ENCODE peak calls at places on chromosomes 7 and 10, in seven cellular contexts. S, K, L, I, G, U and O are unnamed samples.

GRCh38 chr7:110065112-110065511 is 1025.8 kb upstream of the LRRN3 start:
- DNase-seq in S (no peak), K (no peak), L (no peak), I (no peak), G (no peak), U (no peak), O (no peak)

GRCh38 chr10:109922976-109923921 is at the start of gene XPNPEP1:
- DNase-seq in S (peak), K (peak), L (peak), I (peak), G (peak), U (peak), O (no peak)

GRCh38 chr7:28647076-28647421 is 234.7 kb downstream of the CREB5 start:
- DNase-seq in S (no peak), K (no peak), L (no peak), I (no peak), G (no peak), U (no peak), O (no peak)

GRCh38 chr7:127885843-127886242 is 145.4 kb downstream of the LRRC4 start:
- DNase-seq in S (no peak), K (no peak), L (no peak), I (no peak), G (peak), U (no peak), O (no peak)

GRCh38 chr7:5284304-5285281 is 1.9 kb downstream of the SLC29A4 start:
- DNase-seq in S (peak), K (peak), L (peak), I (peak), G (peak), U (peak), O (no peak)

GRCh38 chr7:4642468-4643203 is 39.5 kb upstream of the FOXK1 start:
- DNase-seq in S (no peak), K (no peak), L (no peak), I (no peak), G (no peak), U (no peak), O (no peak)

GRCh38 chr7:117857718-117858117 is 15.5 kb downstream of the CTTNBP2 start:
- DNase-seq in S (no peak), K (no peak), L (no peak), I (no peak), G (no peak), U (no peak), O (no peak)

GRCh38 chr7:25862993-25863726 is 288.8 kb upstream of the NFE2L3 start:
- DNase-seq in S (no peak), K (no peak), L (no peak), I (no peak), G (no peak), U (no peak), O (no peak)

GRCh38 chr10:70617798-70618568 is 15.4 kb upstream of the PRF1 start:
- DNase-seq in S (no peak), K (no peak), L (no peak), I (no peak), G (no peak), U (no peak), O (no peak)

GRCh38 chr7:71343039-71343438 is 211.1 kb downstream of the GALNT17 start:
- DNase-seq in S (no peak), K (no peak), L (no peak), I (no peak), G (no peak), U (no peak), O (no peak)

GRCh38 chr10:119029613-119030420 is at the start of gene NANOS1:
- DNase-seq in S (peak), K (no peak), L (no peak), I (no peak), G (peak), U (peak), O (no peak)

GRCh38 chr10:30154561-30154960 is 95.2 kb upstream of the JCAD start:
- DNase-seq in S (no peak), K (no peak), L (no peak), I (no peak), G (no peak), U (no peak), O (no peak)

GRCh38 chr10:86400705-86401587 is 34.4 kb upstream of the GRID1 start:
- DNase-seq in S (peak), K (peak), L (peak), I (no peak), G (no peak), U (peak), O (no peak)

GRCh38 chr10:29807407-29807806 is 172.6 kb upstream of the SVIL start:
- DNase-seq in S (peak), K (no peak), L (no peak), I (no peak), G (no peak), U (no peak), O (peak)

GRCh38 chr7:13169356-13169755 is 481.9 kb downstream of the ARL4A start:
- DNase-seq in S (no peak), K (no peak), L (no peak), I (no peak), G (no peak), U (no peak), O (no peak)

GRCh38 chr10:97332586-97333350 is 1.8 kb downstream of the FRAT2 start:
- DNase-seq in S (no peak), K (peak), L (no peak), I (peak), G (peak), U (peak), O (peak)

GRCh38 chr7:116496653-116497052 is 2.9 kb upstream of the CAV2 start:
- DNase-seq in S (no peak), K (no peak), L (no peak), I (no peak), G (no peak), U (no peak), O (no peak)

GRCh38 chr7:142196066-142196840 is 61.6 kb downstream of the PRSS58 start:
- DNase-seq in S (no peak), K (no peak), L (no peak), I (no peak), G (no peak), U (no peak), O (no peak)

GRCh38 chr10:115710136-115710535 is 562.9 kb downstream of the GFRA1 start:
- DNase-seq in S (no peak), K (no peak), L (no peak), I (no peak), G (no peak), U (no peak), O (no peak)

GRCh38 chr7:129262333-129262732 is 37.5 kb downstream of the AHCYL2 start:
- DNase-seq in S (no peak), K (no peak), L (no peak), I (no peak), G (no peak), U (no peak), O (no peak)

GRCh38 chr7:657565-658119 is 68.9 kb upstream of the DNAAF5 start:
- DNase-seq in S (no peak), K (no peak), L (no peak), I (peak), G (no peak), U (no peak), O (no peak)

GRCh38 chr7:118057404-118057803 is 126.6 kb upstream of the LSM8 start:
- DNase-seq in S (no peak), K (no peak), L (no peak), I (no peak), G (no peak), U (no peak), O (no peak)

GRCh38 chr10:3783721-3784432 is 1.1 kb downstream of the KLF6 start:
- DNase-seq in S (no peak), K (peak), L (no peak), I (peak), G (peak), U (peak), O (no peak)

GRCh38 chr7:155470686-155471638 is 13.0 kb downstream of the EN2 start:
- DNase-seq in S (no peak), K (no peak), L (no peak), I (no peak), G (no peak), U (peak), O (no peak)

GRCh38 chr10:97494863-97495506 is 3.2 kb downstream of the MMS19 start:
- DNase-seq in S (no peak), K (no peak), L (no peak), I (no peak), G (no peak), U (peak), O (no peak)

GRCh38 chr7:21361413-21362130 is 66.3 kb upstream of the SP4 start:
- DNase-seq in S (no peak), K (peak), L (no peak), I (no peak), G (no peak), U (no peak), O (no peak)

GRCh38 chr7:7969306-7970112 is 913 bp downstream of the GLCCI1 start:
- DNase-seq in S (peak), K (no peak), L (no peak), I (peak), G (peak), U (peak), O (peak)

GRCh38 chr10:6542999-6543430 is 37.1 kb downstream of the PRKCQ start:
- DNase-seq in S (no peak), K (peak), L (no peak), I (peak), G (no peak), U (peak), O (no peak)

GRCh38 chr7:54773472-54774399 is 14.7 kb upstream of the SEC61G start:
- DNase-seq in S (peak), K (peak), L (peak), I (peak), G (peak), U (peak), O (peak)

GRCh38 chr10:80737209-80737608 is 199.5 kb downstream of the SH2D4B start:
- DNase-seq in S (no peak), K (no peak), L (no peak), I (no peak), G (no peak), U (no peak), O (no peak)

GRCh38 chr7:45684910-45685618 is 110.9 kb downstream of the ADCY1 start:
- DNase-seq in S (no peak), K (no peak), L (no peak), I (no peak), G (no peak), U (no peak), O (no peak)

DNA sequence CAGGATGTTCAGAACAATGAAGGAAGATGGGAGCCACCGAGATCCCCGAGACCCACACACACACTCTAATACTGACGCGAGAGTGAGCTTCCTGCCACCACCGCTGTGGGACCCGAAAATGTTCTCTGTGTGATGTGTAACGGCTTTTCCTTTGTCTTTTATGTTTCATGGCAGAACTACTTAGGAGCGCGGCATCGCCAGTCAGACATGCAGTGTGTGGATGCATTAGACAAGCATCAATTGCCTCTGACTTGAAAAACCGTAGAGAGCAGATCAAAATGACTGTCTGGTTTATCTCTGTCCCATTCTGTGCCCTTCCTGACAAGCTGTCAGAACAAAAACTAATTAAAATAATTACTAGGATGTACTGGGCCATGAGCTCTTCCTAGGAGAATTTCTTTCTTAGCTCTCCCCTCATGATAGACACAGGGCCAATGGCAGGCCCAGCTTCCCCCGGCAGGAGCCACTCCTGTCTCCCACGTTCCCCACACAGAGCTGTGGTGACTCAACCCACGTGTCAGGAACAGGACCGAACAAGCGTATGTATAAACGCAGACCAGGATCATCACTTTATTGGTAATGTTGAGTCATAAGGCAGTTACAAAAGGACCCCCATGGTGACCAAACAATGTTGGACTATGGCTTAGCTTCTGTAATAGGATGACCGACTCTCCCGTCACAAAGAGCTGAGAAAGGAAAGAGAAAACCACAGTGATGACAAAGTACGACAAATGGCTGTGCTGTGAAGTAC is 705.0 kb downstream of the PARD3 start:
- DNase-seq in S (peak), K (no peak), L (peak), I (no peak), G (no peak), U (no peak), O (no peak)
- TF ChIP-seq REST in S (no peak), K (no peak), L (no peak), I (no peak), G (no peak), U (no peak), O (no peak)

GRCh38 chr7:65397730-65398142 is 24.1 kb downstream of the ZNF92 start:
- DNase-seq in S (no peak), K (peak), L (no peak), I (no peak), G (no peak), U (peak), O (no peak)
- TF ChIP-seq CTCF in S (no peak), K (peak), L (no peak), I (no peak), G (no peak), U (peak), O (no peak)

DNA sequence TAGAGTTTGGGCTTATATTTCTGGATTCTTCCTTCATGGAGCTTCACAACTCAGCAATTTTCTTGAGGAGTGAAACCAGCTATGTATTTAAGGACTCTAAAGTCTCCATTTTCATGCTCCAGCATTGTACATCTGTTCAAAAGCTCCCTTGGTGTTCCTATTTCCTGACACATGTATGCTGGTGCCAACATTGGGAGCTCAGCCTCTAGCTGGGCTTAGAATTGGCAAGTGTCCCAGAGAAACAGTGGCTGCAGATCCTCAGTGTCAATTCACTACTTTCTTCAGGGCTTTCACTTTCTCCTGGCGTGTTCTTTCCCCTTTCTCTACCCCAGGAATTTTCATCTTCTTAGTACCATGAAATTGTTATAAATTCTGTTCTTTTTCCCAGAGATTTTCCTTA is 103.1 kb downstream of the ZNF467 start:
- DNase-seq in S (no peak), K (no peak), L (no peak), I (no peak), G (no peak), U (no peak), O (no peak)
- TF ChIP-seq REST in S (no peak), K (no peak), L (no peak), I (no peak), G (no peak), U (no peak), O (no peak)

GRCh38 chr7:43353902-43354301 is 229.0 kb upstream of the STK17A start:
- DNase-seq in S (no peak), K (no peak), L (peak), I (no peak), G (no peak), U (peak), O (no peak)
- TF ChIP-seq CTCF in S (no peak), K (no peak), L (peak), I (no peak), G (no peak), U (peak), O (peak)

GRCh38 chr10:131802156-131802915 is 98.5 kb upstream of the PPP2R2D start:
- DNase-seq in S (no peak), K (no peak), L (no peak), I (no peak), G (no peak), U (no peak), O (no peak)
- TF ChIP-seq REST in S (no peak), K (no peak), L (no peak), I (no peak), G (no peak), U (no peak), O (no peak)

GRCh38 chr10:47441973-47442750 is 41.8 kb downstream of the ANXA8 start:
- DNase-seq in S (no peak), K (no peak), L (no peak), I (peak), G (peak), U (no peak), O (no peak)

GRCh38 chr10:47435081-47435480 is 48.8 kb downstream of the ANXA8 start:
- DNase-seq in S (no peak), K (no peak), L (no peak), I (no peak), G (no peak), U (no peak), O (no peak)

GRCh38 chr10:47440207-47440606 is 43.7 kb downstream of the ANXA8 start:
- DNase-seq in S (no peak), K (no peak), L (no peak), I (no peak), G (no peak), U (peak), O (no peak)

GRCh38 chr10:47443145-47443544 is 40.8 kb downstream of the ANXA8 start:
- DNase-seq in S (no peak), K (no peak), L (no peak), I (no peak), G (peak), U (no peak), O (no peak)

GRCh38 chr10:47438857-47439474 is 44.9 kb downstream of the ANXA8 start:
- DNase-seq in S (peak), K (peak), L (peak), I (peak), G (peak), U (peak), O (no peak)
- TF ChIP-seq CTCF in S (peak), K (peak), L (peak), I (peak), G (peak), U (peak), O (peak)

DNA sequence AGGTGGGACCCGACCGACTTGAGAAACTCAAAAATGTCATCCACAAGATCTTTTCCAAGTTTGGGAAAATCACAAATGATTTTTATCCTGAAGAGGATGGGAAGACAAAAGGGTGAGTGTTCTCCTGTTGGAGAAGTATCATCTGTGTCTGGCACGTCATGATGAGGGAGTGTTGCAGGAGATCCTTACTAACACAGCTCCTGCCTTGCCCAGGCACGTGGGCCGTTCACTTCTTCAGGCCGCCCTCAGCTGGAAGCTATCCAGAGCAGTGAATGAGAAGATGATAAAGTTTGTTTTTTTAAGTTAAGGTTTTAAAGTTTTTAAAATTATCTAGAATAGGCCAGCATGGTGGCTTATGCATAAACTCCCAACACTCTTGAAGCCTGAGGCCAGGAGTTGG is 6.2 kb downstream of the EIF3B start:
- DNase-seq in S (no peak), K (no peak), L (no peak), I (no peak), G (no peak), U (no peak), O (no peak)
- TF ChIP-seq REST in S (no peak), K (no peak), L (no peak), I (no peak), G (no peak), U (no peak), O (no peak)